ENCODE peak calls at places on chromosomes 12 and 14, in six cellular contexts. Y, E, B, U, P and A are unnamed samples.

GRCh38 chr14:104030958-104031357 is 54.5 kb upstream of the ASPG start:
- DNase-seq in Y (no peak), E (no peak), B (no peak), U (no peak), P (no peak), A (no peak)

GRCh38 chr14:64637735-64638473 is 66.3 kb upstream of the PLEKHG3 start:
- DNase-seq in Y (no peak), E (no peak), B (no peak), U (no peak), P (no peak), A (no peak)

GRCh38 chr12:131920902-131921840 is 7.9 kb upstream of the PUS1 start:
- DNase-seq in Y (peak; percentile 58), E (no peak), B (no peak), U (no peak), P (no peak), A (no peak)

GRCh38 chr12:32104572-32105355 is 1.9 kb upstream of the BICD1 start:
- DNase-seq in Y (no peak), E (no peak), B (no peak), U (no peak), P (no peak), A (no peak)

GRCh38 chr12:20188930-20189653 is 179.2 kb upstream of the PDE3A start:
- DNase-seq in Y (no peak), E (no peak), B (no peak), U (no peak), P (no peak), A (no peak)

GRCh38 chr14:79161576-79161975 is 991.4 kb downstream of the NRXN3 start:
- DNase-seq in Y (no peak), E (no peak), B (no peak), U (no peak), P (no peak), A (peak; percentile 7)

GRCh38 chr14:95254356-95254755 is 65.4 kb downstream of the CLMN start:
- DNase-seq in Y (no peak), E (no peak), B (no peak), U (no peak), P (no peak), A (no peak)

GRCh38 chr14:74955229-74955999 is at the start of gene PGF:
- DNase-seq in Y (peak; percentile 75), E (peak; percentile 74), B (peak; percentile 88), U (peak; percentile 89), P (peak; percentile 50), A (peak; percentile 73)

GRCh38 chr12:104684884-104685283 is 228.1 kb downstream of the CHST11 start:
- DNase-seq in Y (no peak), E (no peak), B (no peak), U (no peak), P (no peak), A (no peak)

GRCh38 chr12:94545937-94546771 is 86.5 kb upstream of the CEP83 start:
- DNase-seq in Y (no peak), E (peak; percentile 60), B (no peak), U (no peak), P (peak; percentile 70), A (peak; percentile 46)

GRCh38 chr14:87066221-87066817 is 926.7 kb downstream of the GALC start:
- DNase-seq in Y (no peak), E (no peak), B (no peak), U (no peak), P (no peak), A (no peak)

GRCh38 chr12:109920266-109920780 is 20.2 kb downstream of the TCHP start:
- DNase-seq in Y (no peak), E (no peak), B (no peak), U (no peak), P (no peak), A (no peak)

GRCh38 chr14:91867316-91867988 is at the start of gene TC2N:
- DNase-seq in Y (no peak), E (no peak), B (peak; percentile 49), U (no peak), P (no peak), A (no peak)

GRCh38 chr12:9214536-9214935 is 6.3 kb upstream of the PZP start:
- DNase-seq in Y (no peak), E (no peak), B (no peak), U (no peak), P (no peak), A (no peak)

GRCh38 chr12:109730306-109731145 is 16.9 kb downstream of the FAM222A start:
- DNase-seq in Y (peak; percentile 5), E (peak; percentile 20), B (peak; percentile 43), U (peak; percentile 62), P (no peak), A (peak; percentile 16)

GRCh38 chr14:51776102-51776894 is 84.1 kb upstream of the GNG2 start:
- DNase-seq in Y (peak; percentile 25), E (no peak), B (no peak), U (no peak), P (peak; percentile 75), A (peak; percentile 46)

GRCh38 chr14:41062826-41063225 is 543.9 kb upstream of the LRFN5 start:
- DNase-seq in Y (no peak), E (no peak), B (no peak), U (no peak), P (no peak), A (no peak)

GRCh38 chr12:117321572-117321971 is 39.9 kb downstream of the NOS1 start:
- DNase-seq in Y (no peak), E (no peak), B (no peak), U (no peak), P (no peak), A (no peak)

GRCh38 chr12:46830731-46831334 is 5.0 kb upstream of the SLC38A4 start:
- DNase-seq in Y (no peak), E (no peak), B (no peak), U (no peak), P (no peak), A (peak; percentile 61)

GRCh38 chr12:27463826-27464554 is 17.5 kb downstream of the SMCO2 start:
- DNase-seq in Y (peak; percentile 81), E (no peak), B (peak; percentile 76), U (no peak), P (no peak), A (peak; percentile 57)

GRCh38 chr12:9729082-9729481 is 3.8 kb downstream of the CLECL1 start:
- DNase-seq in Y (no peak), E (no peak), B (no peak), U (no peak), P (no peak), A (no peak)

GRCh38 chr14:68208218-68208617 is 388.6 kb downstream of the RAD51B start:
- DNase-seq in Y (no peak), E (no peak), B (no peak), U (no peak), P (no peak), A (no peak)

GRCh38 chr12:39788235-39788634 is 168.6 kb upstream of the ABCD2 start:
- DNase-seq in Y (no peak), E (no peak), B (no peak), U (no peak), P (no peak), A (no peak)

DNA sequence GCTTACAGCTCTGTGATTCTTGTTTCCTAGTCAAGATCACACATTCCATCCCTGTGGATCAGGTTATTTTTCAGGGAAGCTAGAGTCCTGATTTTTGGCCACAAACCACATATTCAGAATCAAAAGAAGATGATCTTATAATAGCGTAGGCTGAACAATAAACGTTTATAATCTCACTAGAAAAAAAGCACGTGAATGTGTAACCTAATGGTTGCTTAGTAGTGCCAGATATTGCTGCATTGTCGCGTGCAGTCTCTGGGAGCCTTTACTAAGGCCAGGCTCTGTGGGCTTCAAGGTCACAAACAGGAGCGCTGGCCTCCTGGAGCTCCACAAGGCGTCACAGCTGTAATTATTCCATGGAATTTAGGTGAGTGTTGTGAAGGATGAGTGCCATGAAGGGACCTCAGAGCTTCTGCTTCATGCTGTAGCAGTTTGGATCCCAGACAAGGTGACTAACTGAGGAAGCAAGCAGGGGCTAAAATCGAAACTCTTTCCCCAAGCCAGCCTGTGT is 17.4 kb downstream of the CDKN1B start:
- DNase-seq in Y (no peak), E (no peak), B (no peak), U (no peak), P (no peak), A (no peak)
- H3K27ac ChIP-seq in Y (peak overlapping the region; percentile 57), E (peak overlapping the region; percentile 54), B (peak overlapping the region; percentile 20), U (peak overlapping the region; percentile 81), P (no peak overlapping the region), A (no peak overlapping the region)

DNA sequence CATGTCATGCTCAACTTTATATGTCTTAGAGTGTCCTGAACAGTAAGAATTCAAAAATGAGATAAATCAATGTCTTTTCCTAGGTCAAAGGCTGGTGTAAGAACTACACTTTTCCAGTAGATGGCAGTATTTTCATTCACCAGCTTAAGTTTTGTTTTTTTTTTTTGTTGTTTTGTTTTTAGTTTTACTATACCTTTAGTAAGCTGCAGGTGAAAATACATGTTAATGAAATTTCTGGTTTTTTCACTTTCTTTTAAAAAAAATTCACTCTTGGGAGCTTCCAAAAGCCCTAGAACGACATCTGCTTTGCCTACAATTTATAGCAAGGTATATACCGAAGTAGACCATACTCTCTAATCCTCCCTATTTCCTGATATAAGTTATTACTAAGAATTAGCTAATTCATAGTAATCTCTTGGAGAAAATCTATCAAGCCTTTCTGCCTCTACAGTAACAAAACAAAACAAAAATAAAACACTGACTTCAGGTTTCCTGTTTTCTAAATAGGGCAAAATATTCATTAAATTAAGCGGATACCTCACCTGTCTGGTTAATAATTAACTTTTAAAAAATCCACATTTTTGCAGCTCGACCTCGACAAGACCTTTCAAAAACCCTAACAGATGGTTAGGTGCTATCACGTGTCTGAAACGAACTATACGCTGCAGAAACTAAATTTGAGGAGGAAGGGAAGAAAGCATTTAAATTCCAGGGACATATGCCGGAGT is 2.7 kb upstream of the SAMD4A start:
- DNase-seq in Y (no peak), E (no peak), B (no peak), U (no peak), P (peak; percentile 24), A (no peak)
- H3K4me3 ChIP-seq in Y (peak overlapping the region; percentile 89), E (peak overlapping the region; percentile 78), B (peak overlapping the region; percentile 83), U (peak overlapping the region; percentile 77), P (peak overlapping the region; percentile 75), A (peak overlapping the region; percentile 76)

GRCh38 chr14:101827286-101827685 is 65.8 kb downstream of the PPP2R5C start:
- DNase-seq in Y (no peak), E (no peak), B (no peak), U (no peak), P (no peak), A (no peak)

GRCh38 chr14:101830271-101830670 is 68.8 kb downstream of the PPP2R5C start:
- DNase-seq in Y (no peak), E (no peak), B (no peak), U (no peak), P (no peak), A (no peak)

GRCh38 chr14:101826359-101826758 is 64.8 kb downstream of the PPP2R5C start:
- DNase-seq in Y (no peak), E (no peak), B (no peak), U (no peak), P (no peak), A (no peak)

GRCh38 chr14:101825797-101826196 is 64.3 kb downstream of the PPP2R5C start:
- DNase-seq in Y (no peak), E (no peak), B (no peak), U (no peak), P (no peak), A (no peak)

GRCh38 chr14:101828038-101828437 is 66.5 kb downstream of the PPP2R5C start:
- DNase-seq in Y (no peak), E (no peak), B (no peak), U (no peak), P (no peak), A (no peak)
- H3K27ac ChIP-seq in Y (peak overlapping the region; percentile 38), E (peak overlapping the region; percentile 87), B (no peak overlapping the region), U (peak overlapping the region; percentile 91), P (no peak overlapping the region), A (no peak overlapping the region)

DNA sequence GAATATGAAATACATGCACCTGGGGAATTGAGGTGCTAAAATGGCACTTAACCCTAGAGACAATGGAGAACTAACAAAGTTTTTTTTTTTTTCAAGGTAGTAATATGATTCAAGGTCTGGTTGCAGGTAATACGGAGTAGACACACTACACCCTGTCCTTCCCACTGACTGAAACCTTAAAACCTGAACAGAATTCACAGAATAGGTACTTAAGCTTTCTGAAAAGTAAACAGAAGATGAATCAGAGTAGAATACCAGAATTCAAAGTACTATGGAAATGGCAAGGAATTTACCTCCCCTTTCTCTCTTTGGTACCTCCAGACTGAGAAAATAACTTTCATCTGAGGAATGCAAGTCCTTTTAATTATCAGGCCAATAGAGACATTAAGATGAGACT is 87.2 kb downstream of the PAPLN start:
- DNase-seq in Y (no peak), E (no peak), B (no peak), U (no peak), P (no peak), A (no peak)
- H3K4me3 ChIP-seq in Y (no peak overlapping the region), E (no peak overlapping the region), B (no peak overlapping the region), U (no peak overlapping the region), P (no peak overlapping the region), A (no peak overlapping the region)